ENCODE peak calls at places on chromosome 9, in four cellular contexts. Q is adipocyte, V is HAP-1, W is pancreas. M is an unnamed sample. For H3K9me3 and H3K4me1, the result is how much of the 10 kb centered on the place peaks cover.

GRCh38 chr9:1440276-1440675 is 390.1 kb downstream of the DMRT2 start:
- DNase-seq in Q (no peak), V (no peak), W (no peak), M (no peak)

GRCh38 chr9:35035851-35036701 is 36.3 kb downstream of the VCP start:
- DNase-seq in Q (no peak), V (no peak), W (no peak), M (peak)

GRCh38 chr9:83933804-83934203 is 12.6 kb upstream of the KIF27 start:
- DNase-seq in Q (peak), V (no peak), W (no peak), M (no peak)

GRCh38 chr9:78821126-78821822 is 524.3 kb downstream of the PSAT1 start:
- DNase-seq in Q (peak), V (no peak), W (no peak), M (peak)

GRCh38 chr9:34047864-34048729 is 590 bp downstream of the UBAP2 start:
- DNase-seq in Q (peak), V (peak), W (peak), M (no peak)

GRCh38 chr9:73230257-73230656 is 78.6 kb downstream of the ANXA1 start:
- DNase-seq in Q (no peak), V (no peak), W (no peak), M (no peak)

GRCh38 chr9:109510506-109510905 is 12.4 kb upstream of the PTPN3 start:
- DNase-seq in Q (no peak), V (no peak), W (no peak), M (no peak)

GRCh38 chr9:70229579-70229978 is 29.2 kb upstream of the SMC5 start:
- DNase-seq in Q (peak), V (no peak), W (no peak), M (no peak)

GRCh38 chr9:16371306-16371705 is 499.2 kb downstream of the BNC2 start:
- DNase-seq in Q (no peak), V (no peak), W (no peak), M (no peak)

GRCh38 chr9:5818424-5819142 is 14.3 kb downstream of the ERMP1 start:
- DNase-seq in Q (no peak), V (no peak), W (no peak), M (no peak)

GRCh38 chr9:14478175-14479165 is 164.5 kb upstream of the NFIB start:
- DNase-seq in Q (peak), V (no peak), W (no peak), M (no peak)

GRCh38 chr9:91276513-91276912 is 85.2 kb downstream of the AUH start:
- DNase-seq in Q (no peak), V (no peak), W (no peak), M (no peak)

GRCh38 chr9:94937214-94937903 is 210.9 kb downstream of the AOPEP start:
- DNase-seq in Q (peak), V (no peak), W (no peak), M (no peak)

GRCh38 chr9:36136894-36137391 is 410 bp downstream of the GLIPR2 start:
- DNase-seq in Q (peak), V (peak), W (no peak), M (no peak)

GRCh38 chr9:105510024-105510423 is 47.9 kb upstream of the FKTN start:
- DNase-seq in Q (no peak), V (no peak), W (no peak), M (no peak)

GRCh38 chr9:35842795-35843194 is 13.8 kb downstream of the TMEM8B start:
- DNase-seq in Q (no peak), V (no peak), W (no peak), M (no peak)

GRCh38 chr9:129576546-129577543 is 44.1 kb downstream of the C9orf50 start:
- DNase-seq in Q (no peak), V (no peak), W (no peak), M (no peak)

GRCh38 chr9:128159073-128159783 is 837 bp upstream of the BBLN start:
- DNase-seq in Q (no peak), V (peak), W (peak), M (peak)

GRCh38 chr9:95966303-95966702 is 90.8 kb downstream of the ERCC6L2 start:
- DNase-seq in Q (no peak), V (no peak), W (no peak), M (no peak)

GRCh38 chr9:114914139-114914538 is 16.3 kb downstream of the TNFSF8 start:
- DNase-seq in Q (peak), V (no peak), W (no peak), M (no peak)

GRCh38 chr9:33139421-33140228 is 27.5 kb downstream of the B4GALT1 start:
- DNase-seq in Q (peak), V (peak), W (peak), M (no peak)

GRCh38 chr9:112086627-112087026 is 88.5 kb downstream of the SUSD1 start:
- DNase-seq in Q (peak), V (no peak), W (no peak), M (peak)

GRCh38 chr9:78023003-78023741 is 8.4 kb downstream of the GNAQ start:
- DNase-seq in Q (peak), V (no peak), W (no peak), M (no peak)

GRCh38 chr9:38026021-38026809 is 42.8 kb downstream of the SHB start:
- DNase-seq in Q (peak), V (no peak), W (no peak), M (no peak)

GRCh38 chr9:20835364-20836286 is 151.6 kb downstream of the FOCAD start:
- DNase-seq in Q (peak), V (no peak), W (no peak), M (no peak)

GRCh38 chr9:33092634-33093033 is 16.2 kb upstream of the SMU1 start:
- DNase-seq in Q (no peak), V (no peak), W (no peak), M (no peak)

GRCh38 chr9:91424403-91425176 is 958 bp upstream of the NFIL3 start:
- DNase-seq in Q (peak), V (peak), W (peak), M (peak)

GRCh38 chr9:6968271-6968670 is 210.5 kb downstream of the KDM4C start:
- DNase-seq in Q (peak), V (no peak), W (no peak), M (no peak)

GRCh38 chr9:125971895-125972729 is 224.9 kb downstream of the PBX3 start:
- DNase-seq in Q (no peak), V (no peak), W (no peak), M (no peak)

DNA sequence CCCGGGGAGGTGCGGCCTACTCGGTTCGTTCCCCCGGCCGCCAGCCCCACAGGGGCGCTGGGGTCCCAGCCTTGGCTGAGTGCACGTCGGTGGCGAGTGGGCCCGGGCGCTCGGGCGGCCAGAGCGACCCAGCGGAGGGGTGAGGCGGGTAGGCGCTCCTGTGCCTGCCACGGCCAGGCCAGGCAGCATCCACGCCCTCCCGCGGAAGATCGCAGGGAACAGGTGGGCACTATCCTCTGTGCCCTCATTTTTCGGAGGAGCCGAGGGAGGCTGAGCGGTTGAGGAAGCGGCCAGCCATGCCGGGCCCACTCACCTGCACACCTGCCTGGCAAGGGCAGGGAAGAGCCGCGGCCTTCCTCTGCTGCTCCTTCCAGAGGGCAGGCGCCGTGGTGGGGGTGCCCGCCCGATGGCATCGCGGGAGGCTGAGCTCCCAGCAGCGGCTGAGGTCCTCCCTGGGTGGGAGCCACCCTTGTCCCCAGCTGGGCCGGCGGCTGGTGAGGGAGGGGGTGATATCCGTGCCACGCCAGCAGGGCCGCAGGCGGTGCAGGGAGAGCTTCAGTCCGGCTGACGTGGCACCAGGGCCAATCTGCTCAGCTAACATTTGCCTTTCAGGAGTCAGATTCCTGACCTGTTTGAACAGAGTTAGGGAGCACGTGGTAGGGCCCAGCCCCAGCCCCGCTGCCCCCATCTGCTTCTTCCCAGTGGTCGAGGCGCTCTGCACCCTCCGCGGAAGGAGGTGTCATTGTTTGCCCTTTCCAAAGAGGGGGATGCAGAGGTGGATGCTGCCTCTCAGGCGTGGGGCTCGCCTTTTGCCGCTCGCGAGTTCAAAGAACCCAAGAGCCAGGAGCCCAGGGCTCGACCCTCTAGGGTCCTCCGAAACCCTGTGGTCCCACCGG is 1.6 kb upstream of the SEC16A start:
- DNase-seq in Q (no peak), V (no peak), W (peak), M (peak)
- H3K9me3 ChIP-seq in Q (under half), V (under half), W (under half), M (under half)

DNA sequence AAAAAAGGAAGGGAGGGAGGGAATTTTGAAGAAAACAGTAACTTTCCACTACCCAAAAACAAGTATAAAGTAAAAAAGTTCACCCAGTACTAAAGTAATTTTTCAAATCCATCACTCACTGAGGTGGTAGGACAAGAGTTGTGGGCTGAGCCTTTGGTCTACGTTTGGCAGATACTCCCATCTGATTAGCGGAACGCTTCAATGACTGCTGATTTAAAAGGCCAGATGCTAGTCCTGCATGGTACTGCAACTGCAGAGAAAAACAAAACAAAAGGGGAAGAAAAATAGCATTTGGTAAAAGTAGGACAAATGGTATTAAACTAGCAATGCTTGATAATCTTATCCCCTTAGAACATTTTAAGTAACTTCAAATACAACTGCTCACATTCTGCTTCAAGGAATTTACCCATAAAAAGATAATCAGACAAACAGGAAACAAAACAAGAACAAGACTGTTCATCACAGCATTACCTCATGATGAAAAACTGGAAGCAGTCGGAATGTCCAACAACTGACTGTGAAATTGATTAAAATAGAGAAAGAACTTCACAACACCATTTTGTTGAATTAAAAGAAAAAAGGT is 65.4 kb downstream of the MED27 start:
- DNase-seq in Q (no peak), V (no peak), W (no peak), M (no peak)
- H3K4me1 ChIP-seq in Q (under half), V (under half), W (under half), M (under half)

DNA sequence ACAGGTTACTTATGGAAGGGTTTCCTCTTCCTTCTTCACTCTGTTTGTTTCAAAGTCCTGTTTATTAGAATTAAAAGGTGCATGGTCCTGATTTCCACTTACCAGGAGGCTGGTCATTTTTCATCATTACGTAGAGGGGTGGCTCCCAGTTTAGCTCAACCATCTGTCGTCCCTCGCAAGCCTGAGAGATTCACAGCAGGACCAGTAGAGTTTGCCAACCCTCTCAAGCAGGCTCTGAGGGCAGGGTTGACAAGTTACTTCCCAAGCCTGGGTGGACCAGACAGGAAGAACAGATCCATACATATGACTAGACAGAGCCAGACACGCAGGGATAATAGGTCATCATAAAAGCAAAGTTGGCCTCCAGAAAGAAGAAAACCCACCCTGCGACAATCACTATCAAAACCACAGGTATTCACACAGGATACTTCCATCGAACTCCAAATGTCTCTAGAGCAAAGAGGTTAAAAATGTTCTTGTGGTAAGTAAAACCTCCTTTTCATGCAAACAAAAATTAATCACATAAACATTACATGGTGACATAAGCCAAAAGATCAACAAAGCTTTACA is 151.9 kb downstream of the ELAVL2 start:
- DNase-seq in Q (no peak), V (no peak), W (no peak), M (no peak)
- H3K4me3 ChIP-seq in Q (no peak), V (no peak), W (no peak), M (no peak)

GRCh38 chr9:122518226-122518625 is 715 bp upstream of the OR1J4 start:
- DNase-seq in Q (no peak), V (no peak), W (no peak), M (no peak)
- H3K9me3 ChIP-seq in Q (under half), V (under half), W (under half), M (under half)

DNA sequence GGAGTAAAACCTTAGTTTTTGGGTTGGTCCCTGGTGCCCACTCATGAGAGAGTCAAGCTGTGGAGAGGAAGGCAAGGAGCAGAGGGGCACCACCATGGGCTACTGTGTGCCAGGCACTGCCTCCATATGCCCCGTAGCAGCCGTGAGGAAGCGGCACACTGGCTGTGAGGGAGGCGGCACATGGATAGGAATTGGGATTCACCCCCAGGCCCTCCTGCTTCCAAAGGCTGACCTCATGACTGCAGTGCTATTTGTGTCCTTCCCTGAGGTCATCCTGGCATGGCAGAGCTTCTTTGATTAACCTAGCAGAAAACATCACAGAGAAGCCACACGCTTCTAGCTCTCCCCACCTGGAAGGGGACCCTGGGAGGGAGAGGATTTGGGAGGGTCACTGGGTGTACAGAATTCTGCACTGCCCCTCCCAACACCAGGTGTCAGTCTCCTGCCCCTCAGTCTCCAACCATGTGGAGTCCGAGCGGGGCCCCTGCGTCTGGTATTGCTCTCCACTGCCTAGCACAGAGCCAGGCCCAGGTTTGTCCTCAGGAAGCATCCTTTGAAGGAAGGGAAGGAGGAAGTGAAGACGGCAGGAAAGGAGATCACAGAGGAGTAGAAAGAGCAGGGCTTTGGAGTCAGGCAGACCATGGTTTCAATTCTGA is 109.9 kb downstream of the RGS3 start:
- DNase-seq in Q (no peak), V (no peak), W (no peak), M (no peak)
- H3K4me1 ChIP-seq in Q (under half), V (under half), W (under half), M (under half)

DNA sequence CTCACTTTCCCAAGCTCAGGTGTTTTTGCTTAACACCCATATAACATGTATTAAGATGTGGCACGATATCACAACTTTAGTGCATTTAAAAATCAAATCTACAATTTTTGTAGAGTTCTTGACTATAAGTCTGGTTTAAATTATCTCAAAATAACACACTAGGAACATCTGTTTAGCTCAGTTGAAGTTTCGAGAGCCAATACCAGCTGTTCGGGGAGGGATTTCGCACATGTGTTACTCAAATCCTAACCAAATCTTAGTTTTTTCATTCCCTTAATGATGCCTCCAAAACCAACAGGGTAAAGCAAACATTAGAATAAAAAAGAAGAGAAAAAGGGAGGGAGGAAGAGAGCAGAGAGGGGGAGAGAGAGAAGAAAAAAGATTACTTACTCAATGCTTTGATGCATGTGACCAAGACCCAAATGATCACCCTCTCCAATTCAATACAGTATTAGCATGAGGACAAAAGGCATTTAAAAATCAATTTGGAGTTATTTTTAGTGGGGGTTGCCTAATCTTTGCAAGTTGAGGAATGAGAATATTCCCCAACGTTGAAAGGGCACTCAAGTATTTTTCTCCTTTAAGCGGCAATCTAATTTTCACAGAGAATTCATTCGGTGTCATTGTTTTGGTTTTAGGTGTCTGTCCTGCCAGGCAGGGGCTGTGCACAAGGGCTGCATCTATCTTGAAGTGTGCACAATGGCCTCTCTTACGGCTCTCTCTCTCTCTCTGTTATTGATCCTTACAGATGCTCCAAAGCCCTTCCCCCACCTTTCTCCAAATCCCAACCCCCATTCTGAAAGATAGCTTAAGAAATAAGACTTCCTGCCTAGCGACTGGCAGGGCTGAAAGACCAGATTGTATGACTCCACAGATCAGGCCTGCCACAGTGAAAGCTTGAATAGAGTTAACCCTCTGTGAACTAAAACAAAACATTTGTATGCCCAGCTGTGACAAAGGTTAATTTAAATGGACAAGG is 86.2 kb upstream of the NR5A1 start:
- DNase-seq in Q (no peak), V (peak), W (no peak), M (no peak)
- H3K4me3 ChIP-seq in Q (peak), V (no peak), W (no peak), M (no peak)

M was measured in CD4-positive, alpha-beta memory T cell.